ENCODE peak calls at places on chromosomes 4 and X, in four cellular contexts. One of them, this sample, is unnamed.

GRCh38 chr4:118265312-118266144 is 87.3 kb downstream of the PRSS12 start:
- DNase-seq in endothelial cell of umbilical vein: no peak
- DNase-seq in A549: no peak
- DNase-seq in K562: no peak
- DNase-seq in this sample: no peak

GRCh38 chr4:40325406-40326019 is 9.6 kb upstream of the CHRNA9 start:
- DNase-seq in A549: peak
- DNase-seq in K562: peak
- DNase-seq in endothelial cell of umbilical vein: peak
- DNase-seq in this sample: peak

GRCh38 chr4:77591532-77591931 is 14.1 kb upstream of the CXCL13 start:
- DNase-seq in A549: no peak
- DNase-seq in endothelial cell of umbilical vein: no peak
- DNase-seq in K562: no peak
- DNase-seq in this sample: no peak

GRCh38 chr4:185201983-185202962 is 1.5 kb downstream of the CFAP97 start:
- DNase-seq in endothelial cell of umbilical vein: peak
- DNase-seq in K562: peak
- DNase-seq in A549: no peak
- DNase-seq in this sample: peak

GRCh38 chrX:81528041-81528440 is 326.1 kb downstream of the SH3BGRL start:
- DNase-seq in K562: no peak
- DNase-seq in endothelial cell of umbilical vein: no peak
- DNase-seq in A549: no peak
- DNase-seq in this sample: no peak

GRCh38 chr4:69781458-69782418 is 21.3 kb upstream of the SULT1B1 start:
- DNase-seq in K562: no peak
- DNase-seq in A549: no peak
- DNase-seq in endothelial cell of umbilical vein: no peak
- DNase-seq in this sample: no peak

GRCh38 chr4:184370711-184371389 is 103.5 kb downstream of the IRF2 start:
- DNase-seq in A549: no peak
- DNase-seq in endothelial cell of umbilical vein: peak
- DNase-seq in K562: no peak
- DNase-seq in this sample: no peak

GRCh38 chr4:88582493-88582892 is 9.8 kb upstream of the HERC3 start:
- DNase-seq in A549: no peak
- DNase-seq in K562: no peak
- DNase-seq in endothelial cell of umbilical vein: no peak
- DNase-seq in this sample: no peak

GRCh38 chr4:2292679-2293108 is 30.8 kb upstream of the MXD4 start:
- DNase-seq in A549: no peak
- DNase-seq in endothelial cell of umbilical vein: no peak
- DNase-seq in K562: no peak
- DNase-seq in this sample: no peak

GRCh38 chrX:110665636-110666035 is 130.0 kb downstream of the CHRDL1 start:
- DNase-seq in A549: peak
- DNase-seq in endothelial cell of umbilical vein: no peak
- DNase-seq in K562: peak
- DNase-seq in this sample: peak

GRCh38 chr4:159685406-159686092 is 582.7 kb downstream of the RAPGEF2 start:
- DNase-seq in endothelial cell of umbilical vein: no peak
- DNase-seq in K562: no peak
- DNase-seq in A549: no peak
- DNase-seq in this sample: no peak

GRCh38 chrX:132809581-132809980 is 148.8 kb downstream of the HS6ST2 start:
- DNase-seq in K562: no peak
- DNase-seq in A549: no peak
- DNase-seq in endothelial cell of umbilical vein: peak
- DNase-seq in this sample: no peak

GRCh38 chrX:150898343-150899190 is at the start of gene CD99L2:
- DNase-seq in endothelial cell of umbilical vein: peak
- DNase-seq in K562: peak
- DNase-seq in A549: peak
- DNase-seq in this sample: peak

GRCh38 chr4:75137302-75137701 is 204.4 kb downstream of the PARM1 start:
- DNase-seq in endothelial cell of umbilical vein: no peak
- DNase-seq in A549: no peak
- DNase-seq in K562: no peak
- DNase-seq in this sample: no peak

GRCh38 chr4:185099940-185100339 is 43.1 kb upstream of the SLC25A4 start:
- DNase-seq in K562: no peak
- DNase-seq in endothelial cell of umbilical vein: no peak
- DNase-seq in A549: no peak
- DNase-seq in this sample: no peak

GRCh38 chrX:153934473-153935325 is at the start of gene NAA10:
- DNase-seq in endothelial cell of umbilical vein: peak
- DNase-seq in A549: peak
- DNase-seq in K562: peak
- DNase-seq in this sample: peak

GRCh38 chr4:158786155-158786581 is 17.3 kb downstream of the FNIP2 start:
- DNase-seq in K562: no peak
- DNase-seq in endothelial cell of umbilical vein: peak
- DNase-seq in A549: no peak
- DNase-seq in this sample: no peak

GRCh38 chr4:183906736-183907651 is 1.9 kb downstream of the STOX2 start:
- DNase-seq in endothelial cell of umbilical vein: no peak
- DNase-seq in A549: no peak
- DNase-seq in K562: no peak
- DNase-seq in this sample: no peak

GRCh38 chr4:83110222-83110945 is 4.1 kb downstream of the PLAC8 start:
- DNase-seq in endothelial cell of umbilical vein: peak
- DNase-seq in A549: peak
- DNase-seq in K562: no peak
- DNase-seq in this sample: peak

GRCh38 chrX:131763674-131764073 is 219.8 kb downstream of the OR13H1 start:
- DNase-seq in endothelial cell of umbilical vein: no peak
- DNase-seq in K562: no peak
- DNase-seq in A549: peak
- DNase-seq in this sample: no peak

GRCh38 chrX:140503714-140504351 is 1.0 kb downstream of the SOX3 start:
- DNase-seq in K562: no peak
- DNase-seq in endothelial cell of umbilical vein: peak
- DNase-seq in A549: no peak
- DNase-seq in this sample: no peak

GRCh38 chrX:132077912-132078311 is 49.9 kb downstream of the FRMD7 start:
- DNase-seq in endothelial cell of umbilical vein: no peak
- DNase-seq in K562: no peak
- DNase-seq in A549: no peak
- DNase-seq in this sample: no peak

GRCh38 chr4:152021788-152022438 is 261.1 kb upstream of the GATB start:
- DNase-seq in endothelial cell of umbilical vein: no peak
- DNase-seq in A549: no peak
- DNase-seq in K562: no peak
- DNase-seq in this sample: no peak

GRCh38 chr4:37757705-37758104 is 68.8 kb upstream of the PGM2 start:
- DNase-seq in endothelial cell of umbilical vein: no peak
- DNase-seq in A549: no peak
- DNase-seq in K562: no peak
- DNase-seq in this sample: peak

GRCh38 chr4:112431158-112431557 is 84.8 kb downstream of the NEUROG2 start:
- DNase-seq in endothelial cell of umbilical vein: no peak
- DNase-seq in K562: no peak
- DNase-seq in A549: no peak
- DNase-seq in this sample: no peak

GRCh38 chr4:151355155-151355554 is 29.8 kb upstream of the SH3D19 start:
- DNase-seq in endothelial cell of umbilical vein: no peak
- DNase-seq in K562: no peak
- DNase-seq in A549: no peak
- DNase-seq in this sample: no peak

GRCh38 chr4:61805979-61806378 is 605.9 kb downstream of the ADGRL3 start:
- DNase-seq in endothelial cell of umbilical vein: no peak
- DNase-seq in A549: no peak
- DNase-seq in K562: no peak
- DNase-seq in this sample: no peak

GRCh38 chrX:114363346-114363745 is 220.5 kb upstream of the HTR2C start:
- DNase-seq in A549: no peak
- DNase-seq in endothelial cell of umbilical vein: no peak
- DNase-seq in K562: no peak
- DNase-seq in this sample: no peak

GRCh38 chr4:76881375-76881774 is 16.6 kb downstream of the SOWAHB start:
- DNase-seq in A549: no peak
- DNase-seq in endothelial cell of umbilical vein: no peak
- DNase-seq in K562: no peak
- DNase-seq in this sample: no peak

GRCh38 chr4:78653655-78654054 is 102.1 kb downstream of the ANXA3 start:
- DNase-seq in endothelial cell of umbilical vein: peak
- DNase-seq in A549: no peak
- DNase-seq in K562: peak
- DNase-seq in this sample: peak

GRCh38 chr4:118849867-118850812 is 14.2 kb upstream of the SEC24D start:
- DNase-seq in A549: no peak
- DNase-seq in K562: no peak
- DNase-seq in endothelial cell of umbilical vein: peak
- DNase-seq in this sample: peak

GRCh38 chr4:173935622-173936405 is 347.7 kb downstream of the FBXO8 start:
- DNase-seq in endothelial cell of umbilical vein: no peak
- DNase-seq in A549: no peak
- DNase-seq in K562: no peak
- DNase-seq in this sample: no peak

GRCh38 chr4:154292589-154292988 is 199.0 kb downstream of the DCHS2 start:
- DNase-seq in K562: peak
- DNase-seq in endothelial cell of umbilical vein: no peak
- DNase-seq in A549: no peak
- DNase-seq in this sample: peak

GRCh38 chrX:139720136-139720535 is 12.2 kb upstream of the MCF2 start:
- DNase-seq in K562: no peak
- DNase-seq in endothelial cell of umbilical vein: peak
- DNase-seq in A549: peak
- DNase-seq in this sample: no peak

GRCh38 chrX:132413459-132413858 is 75.4 kb downstream of the MBNL3 start:
- DNase-seq in endothelial cell of umbilical vein: no peak
- DNase-seq in A549: no peak
- DNase-seq in K562: peak
- DNase-seq in this sample: peak

GRCh38 chr4:38785901-38786402 is 3.2 kb upstream of the TLR10 start:
- DNase-seq in A549: no peak
- DNase-seq in K562: no peak
- DNase-seq in endothelial cell of umbilical vein: no peak
- DNase-seq in this sample: peak

GRCh38 chr4:57270350-57270749 is 160.2 kb upstream of the IGFBP7 start:
- DNase-seq in endothelial cell of umbilical vein: peak
- DNase-seq in K562: no peak
- DNase-seq in A549: no peak
- DNase-seq in this sample: no peak

GRCh38 chr4:66852843-66853242 is 692.5 kb downstream of the CENPC start:
- DNase-seq in K562: no peak
- DNase-seq in A549: no peak
- DNase-seq in endothelial cell of umbilical vein: no peak
- DNase-seq in this sample: no peak

GRCh38 chrX:97740886-97741285 is 857.2 kb downstream of the RPA4 start:
- DNase-seq in endothelial cell of umbilical vein: no peak
- DNase-seq in A549: no peak
- DNase-seq in K562: no peak
- DNase-seq in this sample: no peak

DNA sequence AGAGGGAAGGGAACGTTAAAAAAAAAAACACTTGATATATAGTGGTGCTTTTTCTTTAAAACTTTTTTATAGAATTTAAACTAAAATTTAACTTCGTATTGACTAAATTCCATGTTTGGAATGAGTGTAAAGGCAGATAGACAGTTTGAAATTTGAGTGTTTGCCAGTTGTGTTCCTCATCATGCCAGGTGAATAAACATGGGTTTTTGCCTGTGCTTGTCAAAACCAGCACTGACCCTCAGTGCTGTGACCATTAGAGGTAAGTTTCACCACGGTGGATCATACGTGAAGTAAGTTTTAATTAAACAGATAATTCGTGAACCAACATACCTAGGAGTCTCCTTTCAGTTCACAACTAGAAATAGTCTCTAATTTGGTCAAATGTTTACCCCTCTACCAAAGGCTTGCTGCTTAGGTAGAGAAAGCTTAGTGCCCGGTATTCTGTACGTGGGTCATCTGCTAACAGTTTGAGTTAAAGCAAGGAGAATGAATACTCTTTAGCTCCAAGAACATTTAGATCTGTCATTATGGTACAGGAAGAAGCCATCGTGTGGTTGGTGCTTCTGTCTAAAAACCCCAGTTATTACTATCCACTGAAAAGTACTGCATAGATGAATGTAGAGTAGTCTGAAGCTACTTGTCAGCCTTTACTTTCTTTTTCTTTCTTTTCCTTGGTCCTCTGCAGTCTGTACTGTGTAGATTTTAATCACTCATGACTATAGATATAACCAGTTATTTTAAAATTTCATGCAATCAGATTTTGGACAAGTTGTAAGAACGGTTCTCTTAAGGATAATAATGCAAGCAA is 32.7 kb downstream of the KIAA0232 start:
- DNase-seq in K562: no peak
- DNase-seq in A549: no peak
- DNase-seq in endothelial cell of umbilical vein: no peak
- DNase-seq in this sample: no peak
- H3K4me3 ChIP-seq in K562: no peak
- H3K4me3 ChIP-seq in A549: no peak
- H3K4me3 ChIP-seq in endothelial cell of umbilical vein: no peak
- H3K4me3 ChIP-seq in this sample: no peak

DNA sequence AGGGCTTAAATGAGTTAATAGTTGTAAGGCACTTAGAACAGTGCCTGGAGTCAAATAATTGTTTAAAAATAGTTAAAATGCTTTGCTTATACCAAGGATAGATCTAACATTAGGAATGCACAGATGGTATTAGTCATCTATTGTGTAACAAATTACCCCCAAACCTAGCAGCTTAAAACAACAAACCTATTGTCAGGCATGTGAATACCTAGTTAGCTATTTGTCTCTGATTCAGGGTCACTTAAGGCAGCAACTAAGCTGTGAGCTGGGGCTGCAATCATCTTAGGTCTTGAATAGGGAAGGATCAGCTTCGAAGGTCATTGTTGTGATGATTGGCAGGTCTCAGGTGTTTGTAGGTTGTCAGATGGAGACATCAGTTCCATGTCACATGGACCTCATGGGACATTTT is 42.4 kb upstream of the AGA start:
- DNase-seq in endothelial cell of umbilical vein: peak
- DNase-seq in K562: no peak
- DNase-seq in A549: no peak
- DNase-seq in this sample: peak
- TF ChIP-seq MAX in endothelial cell of umbilical vein: no peak
- TF ChIP-seq MAX in K562: no peak
- TF ChIP-seq MAX in A549: no peak
- TF ChIP-seq MAX in this sample: no peak

GRCh38 chr4:53453385-53453784 is 75.9 kb downstream of the FIP1L1 start:
- DNase-seq in endothelial cell of umbilical vein: no peak
- DNase-seq in K562: no peak
- DNase-seq in A549: no peak
- DNase-seq in this sample: no peak

GRCh38 chr4:53456178-53456577 is 78.7 kb downstream of the FIP1L1 start:
- DNase-seq in endothelial cell of umbilical vein: no peak
- DNase-seq in K562: no peak
- DNase-seq in A549: no peak
- DNase-seq in this sample: no peak

GRCh38 chr4:53455766-53456165 is 78.3 kb downstream of the FIP1L1 start:
- DNase-seq in A549: no peak
- DNase-seq in K562: no peak
- DNase-seq in endothelial cell of umbilical vein: no peak
- DNase-seq in this sample: no peak

GRCh38 chr4:53450773-53451172 is 73.3 kb downstream of the FIP1L1 start:
- DNase-seq in endothelial cell of umbilical vein: no peak
- DNase-seq in A549: no peak
- DNase-seq in K562: no peak
- DNase-seq in this sample: no peak
- TF ChIP-seq MYC in endothelial cell of umbilical vein: no peak
- TF ChIP-seq MYC in A549: no peak
- TF ChIP-seq MYC in K562: no peak
- TF ChIP-seq MYC in this sample: no peak

GRCh38 chrX:70554523-70554922 is 109.9 kb downstream of the DLG3 start:
- DNase-seq in K562: no peak
- DNase-seq in endothelial cell of umbilical vein: no peak
- DNase-seq in A549: no peak
- DNase-seq in this sample: no peak
- H3K4me3 ChIP-seq in K562: no peak
- H3K4me3 ChIP-seq in endothelial cell of umbilical vein: no peak
- H3K4me3 ChIP-seq in A549: no peak
- H3K4me3 ChIP-seq in this sample: no peak

This sample was measured in NB4.